ENCODE peak calls at places on chromosome 20, in four cellular contexts. U, L, X and D are unnamed samples.

GRCh38 chr20:17806739-17807441 is 107.1 kb downstream of the BANF2 start:
- DNase-seq in X (no peak), L (no peak), U (no peak), D (peak)

GRCh38 chr20:58135441-58136170 is 92.8 kb downstream of the ANKRD60 start:
- DNase-seq in X (no peak), U (no peak), L (no peak), D (no peak)

GRCh38 chr20:58140787-58141396 is 87.6 kb downstream of the ANKRD60 start:
- DNase-seq in U (no peak), L (no peak), X (no peak), D (no peak)

GRCh38 chr20:6994452-6994851 is 227.0 kb downstream of the BMP2 start:
- DNase-seq in X (no peak), L (peak), U (no peak), D (no peak)

GRCh38 chr20:14878676-14879019 is 541.2 kb upstream of the FLRT3 start:
- DNase-seq in U (no peak), L (no peak), X (no peak), D (no peak)

GRCh38 chr20:56411759-56412472 is at the start of gene CASS4:
- DNase-seq in L (no peak), U (peak), X (no peak), D (no peak)

GRCh38 chr20:44580581-44581268 is 1.7 kb upstream of the PKIG start:
- DNase-seq in X (no peak), U (no peak), L (no peak), D (no peak)

GRCh38 chr20:23629017-23629541 is 8.7 kb downstream of the CST3 start:
- DNase-seq in X (no peak), U (peak), L (peak), D (no peak)

GRCh38 chr20:6295477-6296256 is 172.8 kb upstream of the FERMT1 start:
- DNase-seq in X (no peak), U (no peak), L (no peak), D (no peak)

GRCh38 chr20:58566981-58567380 is 51.8 kb upstream of the APCDD1L start:
- DNase-seq in L (no peak), X (no peak), U (no peak), D (no peak)

GRCh38 chr20:57647933-57648785 is 27.9 kb upstream of the ZBP1 start:
- DNase-seq in U (no peak), L (peak), X (no peak), D (no peak)

GRCh38 chr20:59850018-59850641 is 83.3 kb downstream of the SYCP2 start:
- DNase-seq in X (no peak), U (peak), L (peak), D (no peak)

GRCh38 chr20:41411458-41411857 is 44.8 kb upstream of the EMILIN3 start:
- DNase-seq in U (no peak), X (no peak), L (no peak), D (no peak)

GRCh38 chr20:17939622-17940446 is 28.8 kb downstream of the SNX5 start:
- DNase-seq in U (no peak), L (no peak), X (no peak), D (no peak)

GRCh38 chr20:25270829-25271251 is 23.0 kb downstream of the PYGB start:
- DNase-seq in L (no peak), U (no peak), X (no peak), D (no peak)

GRCh38 chr20:38617011-38617829 is 15.6 kb downstream of the ARHGAP40 start:
- DNase-seq in X (no peak), L (peak), U (peak), D (no peak)

GRCh38 chr20:25043499-25044260 is 14.3 kb downstream of the ACSS1 start:
- DNase-seq in U (no peak), L (no peak), X (no peak), D (no peak)

GRCh38 chr20:3818155-3819151 is 1.9 kb upstream of the AP5S1 start:
- DNase-seq in U (peak), X (peak), L (peak), D (peak)

GRCh38 chr20:53413188-53413631 is 180.4 kb downstream of the ZNF217 start:
- DNase-seq in L (peak), X (no peak), U (peak), D (peak)

GRCh38 chr20:59222982-59223610 is 59.5 kb downstream of the ZNF831 start:
- DNase-seq in U (no peak), L (peak), X (no peak), D (peak)

GRCh38 chr20:20084296-20084752 is 32.0 kb downstream of the CFAP61 start:
- DNase-seq in U (no peak), L (no peak), X (no peak), D (no peak)

GRCh38 chr20:25325073-25325472 is 65.6 kb downstream of the ABHD12 start:
- DNase-seq in L (no peak), U (no peak), X (no peak), D (no peak)

DNA sequence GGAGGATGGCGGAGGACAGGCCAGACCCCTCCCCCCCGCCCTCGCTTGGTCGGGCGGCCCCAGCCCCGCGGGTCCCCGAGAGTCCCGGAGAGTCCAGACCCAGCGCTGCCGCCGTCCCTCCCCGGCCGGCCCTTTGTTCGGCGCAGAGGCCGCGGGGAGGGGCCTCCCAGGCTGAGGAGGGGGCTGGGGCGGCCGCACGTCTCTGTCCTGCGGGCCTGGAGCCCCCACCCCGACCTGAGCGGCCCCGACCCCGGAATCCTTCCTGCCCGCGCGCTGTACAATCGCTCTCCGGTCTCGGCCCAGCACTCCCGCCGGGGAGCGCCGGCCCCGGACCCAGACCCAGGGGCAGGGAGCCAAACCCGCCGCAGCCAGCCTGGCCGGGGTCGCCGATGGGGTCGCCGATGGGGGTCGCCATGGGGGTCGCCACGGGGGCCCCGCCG is 716 bp downstream of the KCNQ2 start:
- DNase-seq in X (no peak), U (no peak), L (no peak), D (no peak)
- H3K4me3 ChIP-seq in X (no peak), U (no peak), L (peak), D (no peak)

GRCh38 chr20:51540585-51540984 is 1.9 kb downstream of the NFATC2 start:
- DNase-seq in L (no peak), X (no peak), U (no peak), D (no peak)
- H3K4me3 ChIP-seq in L (no peak), X (peak), U (peak), D (no peak)

GRCh38 chr20:10508468-10509251 is 73.6 kb downstream of the SLX4IP start:
- DNase-seq in L (no peak), U (no peak), X (no peak), D (no peak)
- H3K4me3 ChIP-seq in L (no peak), U (no peak), X (no peak), D (no peak)

DNA sequence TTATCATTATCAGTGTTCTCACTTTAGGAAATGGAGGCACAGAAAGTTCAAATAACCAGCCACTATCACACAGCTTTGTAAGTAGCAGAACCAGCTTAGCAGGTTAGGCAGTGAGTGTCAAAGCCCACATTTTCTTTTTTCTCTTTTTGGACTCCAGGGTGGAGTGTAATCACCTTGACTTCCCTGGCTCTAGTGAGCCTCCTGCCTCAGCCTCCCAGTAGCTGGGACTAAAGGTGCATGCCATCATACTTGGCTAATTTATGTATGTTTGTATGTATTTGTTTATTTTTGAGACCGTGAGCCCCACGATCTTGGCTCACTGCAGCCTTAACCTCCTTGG is 7.8 kb upstream of the NCOA3 start:
- DNase-seq in U (no peak), X (no peak), L (no peak), D (peak)
- H3K4me3 ChIP-seq in U (peak), X (no peak), L (no peak), D (no peak)

GRCh38 chr20:32672315-32672981 is 1.3 kb downstream of the C20orf203 start:
- DNase-seq in U (no peak), L (no peak), X (peak), D (no peak)

GRCh38 chr20:32675223-32675975 is 1.7 kb upstream of the C20orf203 start:
- DNase-seq in X (no peak), U (no peak), L (no peak), D (no peak)

GRCh38 chr20:32670773-32671455 is 2.8 kb downstream of the C20orf203 start:
- DNase-seq in X (no peak), U (no peak), L (no peak), D (no peak)

GRCh38 chr20:32674362-32674789 is 635 bp upstream of the C20orf203 start:
- DNase-seq in U (peak), X (peak), L (peak), D (peak)

DNA sequence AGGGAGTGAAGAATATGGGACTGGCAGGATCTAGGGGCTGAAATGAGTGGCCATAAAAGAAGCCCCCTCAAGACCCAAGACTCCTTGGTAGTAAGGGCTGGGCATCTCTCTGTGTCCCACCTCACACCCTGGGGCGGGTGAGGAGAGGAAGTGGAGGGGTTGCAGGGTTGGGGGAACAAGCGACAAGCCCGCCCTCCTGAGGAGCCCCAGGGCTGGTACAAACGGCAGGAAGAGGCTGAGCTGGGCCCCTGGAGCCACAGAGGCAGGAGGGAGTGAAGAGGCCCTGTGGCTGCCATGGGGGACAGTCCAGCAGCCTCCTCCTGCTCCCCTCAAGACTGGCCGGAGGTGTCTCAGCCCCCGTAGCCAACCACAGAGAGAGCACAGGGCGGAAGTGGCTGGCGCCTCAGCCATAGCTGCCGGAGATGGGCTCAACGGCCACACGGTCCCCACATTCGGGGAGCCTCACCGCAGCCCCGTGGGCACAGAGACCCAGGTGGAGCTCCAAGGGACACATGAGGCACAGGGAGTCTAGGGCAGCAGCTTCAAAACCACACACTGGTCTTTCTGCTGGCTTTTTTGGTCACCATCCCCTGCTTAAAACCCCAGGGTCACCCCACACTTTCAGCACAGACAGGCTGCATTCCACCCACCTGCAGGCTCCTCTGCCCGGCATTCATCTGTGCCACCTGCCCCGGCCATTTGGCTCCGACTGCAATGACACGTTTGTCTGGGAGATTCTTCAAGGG is 586 bp downstream of the C20orf203 start:
- DNase-seq in X (peak), L (no peak), U (no peak), D (no peak)
- H3K4me3 ChIP-seq in X (peak), L (no peak), U (peak), D (no peak)

DNA sequence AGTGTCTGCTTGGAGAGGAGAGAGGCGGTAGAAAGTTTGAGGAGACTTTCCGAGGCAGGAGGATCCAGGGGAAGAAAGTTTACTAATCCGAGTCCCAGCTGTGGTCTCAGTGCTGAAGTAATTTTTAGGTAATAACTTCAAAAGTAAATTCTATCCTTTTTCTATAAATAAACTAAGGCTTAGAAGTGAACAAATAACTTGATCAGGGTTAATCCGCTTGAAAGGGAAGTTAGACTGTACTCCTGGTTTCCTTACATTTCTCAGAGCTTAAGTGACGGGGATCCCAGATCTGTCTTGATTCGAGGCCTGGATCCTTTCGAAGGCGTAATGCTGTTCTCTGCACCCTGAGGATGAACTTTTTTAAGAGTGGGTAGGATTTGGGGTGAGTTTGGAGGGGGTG is 2.6 kb downstream of the STK35 start:
- DNase-seq in U (no peak), X (no peak), L (no peak), D (no peak)
- H3K4me3 ChIP-seq in U (peak), X (peak), L (peak), D (no peak)